ENCODE peak calls at places on chromosomes 1 and 21, in seven cellular contexts. X is bronchial epithelial cell; S is GM20000; Q is CD4-positive, alpha-beta T cell; B is aorta; R is HTR-8/SVneo; G is HCT116. L is an unnamed sample.

GRCh38 chr1:237043846-237044636 is 2.1 kb downstream of the RYR2 start:
- DNase-seq in G (no peak), X (no peak), R (no peak), B (no peak), Q (no peak), S (no peak), L (no peak)

GRCh38 chr21:41500931-41501381 is 7.0 kb downstream of the TMPRSS2 start:
- DNase-seq in R (no peak), B (no peak), X (no peak), Q (no peak), S (no peak), G (no peak), L (no peak)

GRCh38 chr1:210764536-210764935 is 369.4 kb downstream of the KCNH1 start:
- DNase-seq in S (no peak), B (no peak), G (no peak), R (no peak), Q (no peak), X (no peak), L (no peak)

GRCh38 chr1:33634806-33635205 is 162.4 kb downstream of the ZSCAN20 start:
- DNase-seq in G (peak; percentile 62), X (peak; percentile 20), B (no peak), R (peak; percentile 33), Q (no peak), S (peak; percentile 49), L (peak; percentile 11)

GRCh38 chr1:39776400-39776713 is 5.2 kb upstream of the OXCT2 start:
- DNase-seq in G (no peak), Q (no peak), R (no peak), B (peak; percentile 51), S (peak; percentile 68), X (no peak), L (no peak)

GRCh38 chr1:35585281-35585680 is 12.2 kb downstream of the TFAP2E start:
- DNase-seq in G (no peak), S (no peak), B (no peak), R (no peak), Q (no peak), X (no peak), L (no peak)

GRCh38 chr1:223732993-223733798 is 20.9 kb downstream of the CAPN2 start:
- DNase-seq in G (no peak), S (no peak), X (no peak), R (no peak), B (no peak), Q (no peak), L (no peak)

GRCh38 chr1:3656450-3657095 is 4.3 kb downstream of the TP73 start:
- DNase-seq in R (no peak), B (peak; percentile 27), Q (no peak), X (no peak), G (no peak), S (peak; percentile 88), L (no peak)

GRCh38 chr1:86913399-86913895 is 479 bp downstream of the SELENOF start:
- DNase-seq in R (no peak), X (peak; percentile 33), G (no peak), S (peak; percentile 39), Q (peak; percentile 16), B (no peak), L (peak; percentile 54)